ENCODE peak calls at places on chromosomes 11 and 22, in seven cellular contexts. B, N, D, T, K, J and M are unnamed samples.

GRCh38 chr11:15707971-15708370 is 593.2 kb downstream of the INSC start:
- DNase-seq in N (peak; percentile 61), J (no peak), K (no peak), D (peak; percentile 36), T (peak; percentile 34), B (no peak), M (peak; percentile 71)

GRCh38 chr11:88398372-88399140 is 61.0 kb upstream of the CTSC start:
- DNase-seq in N (no peak), J (no peak), B (no peak), K (no peak), D (no peak), T (no peak), M (no peak)

GRCh38 chr11:127683321-127683720 is 682.8 kb upstream of the KIRREL3 start:
- DNase-seq in K (no peak), T (no peak), N (no peak), D (no peak), J (no peak), B (no peak), M (no peak)

GRCh38 chr11:131875611-131876010 is 505.2 kb downstream of the NTM start:
- DNase-seq in J (no peak), T (no peak), N (no peak), B (no peak), D (no peak), K (no peak), M (no peak)

GRCh38 chr22:49785841-49786451 is 41.7 kb downstream of the BRD1 start:
- DNase-seq in N (no peak), B (no peak), J (no peak), T (no peak), D (no peak), K (no peak), M (no peak)

GRCh38 chr22:47151490-47151889 is 389.0 kb downstream of the TBC1D22A start:
- DNase-seq in T (no peak), J (no peak), K (no peak), D (no peak), B (no peak), N (no peak), M (no peak)

GRCh38 chr11:111120691-111121090 is 124.8 kb upstream of the POU2AF2 start:
- DNase-seq in N (no peak), K (no peak), D (no peak), B (no peak), T (no peak), J (no peak), M (no peak)

GRCh38 chr11:118820412-118821357 is 29.7 kb upstream of the DDX6 start:
- DNase-seq in T (peak; percentile 85), B (peak; percentile 11), K (no peak), N (peak; percentile 52), J (peak; percentile 13), D (peak; percentile 56), M (peak; percentile 11)

GRCh38 chr11:96051820-96052219 is 127.9 kb upstream of the MTMR2 start:
- DNase-seq in N (no peak), K (no peak), B (no peak), D (no peak), J (no peak), T (no peak), M (no peak)

GRCh38 chr22:21010426-21011113 is 4.4 kb upstream of the P2RX6 start:
- DNase-seq in T (no peak), K (no peak), N (peak; percentile 61), D (no peak), J (no peak), B (no peak), M (no peak)

GRCh38 chr11:93905384-93905783 is 55.0 kb upstream of the VSTM5 start:
- DNase-seq in J (no peak), B (no peak), K (no peak), D (no peak), N (no peak), T (no peak), M (peak; percentile 39)